ENCODE peak calls at places on chromosomes 3 and 15, in five cellular contexts. T is cardiac muscle cell, H is heart left ventricle, D is GM10248, U is osteocyte. L is an unnamed sample.

GRCh38 chr15:74489518-74490338 is 28.8 kb upstream of the UBL7 start:
- DNase-seq in T (peak; percentile 66), H (peak; percentile 18), D (peak; percentile 81), U (no peak), L (peak; percentile 51)

GRCh38 chr3:127865941-127866340 is 43.6 kb upstream of the MGLL start:
- DNase-seq in T (no peak), H (no peak), D (no peak), U (no peak), L (peak; percentile 40)

GRCh38 chr3:192186508-192186907 is 540.8 kb downstream of the FGF12 start:
- DNase-seq in T (no peak), H (no peak), D (no peak), U (no peak), L (no peak)

GRCh38 chr3:175163686-175164085 is 304.6 kb downstream of the NAALADL2 start:
- DNase-seq in T (no peak), H (no peak), D (no peak), U (no peak), L (peak; percentile 80)

GRCh38 chr3:98574157-98574556 is 19.3 kb downstream of the CPOX start:
- DNase-seq in T (no peak), H (no peak), D (no peak), U (no peak), L (no peak)

GRCh38 chr3:50003766-50004278 is 63.9 kb downstream of the RBM6 start:
- DNase-seq in T (no peak), H (no peak), D (no peak), U (no peak), L (no peak)

GRCh38 chr15:32677238-32677750 is 35.8 kb downstream of the SCG5 start:
- DNase-seq in T (no peak), H (no peak), D (no peak), U (no peak), L (peak; percentile 44)

GRCh38 chr15:79427781-79428598 is 4.1 kb upstream of the MINAR1 start:
- DNase-seq in T (no peak), H (no peak), D (no peak), U (no peak), L (no peak)

GRCh38 chr3:153373571-153373970 is 211.5 kb downstream of the RAP2B start:
- DNase-seq in T (no peak), H (peak; percentile 9), D (peak; percentile 13), U (no peak), L (peak; percentile 28)

GRCh38 chr3:39289107-39289506 is 9.3 kb upstream of the CX3CR1 start:
- DNase-seq in T (no peak), H (no peak), D (no peak), U (no peak), L (no peak)

GRCh38 chr3:128433630-128434185 is 33.0 kb downstream of the DNAJB8 start:
- DNase-seq in T (no peak), H (no peak), D (no peak), U (no peak), L (no peak)

GRCh38 chr15:27937873-27938272 is 161.2 kb downstream of the OCA2 start:
- DNase-seq in T (no peak), H (no peak), D (no peak), U (no peak), L (peak; percentile 72)

GRCh38 chr3:129605593-129606521 is 619 bp downstream of the PLXND1 start:
- DNase-seq in T (peak; percentile 67), H (no peak), D (no peak), U (no peak), L (no peak)

GRCh38 chr3:171833775-171834460 is 9.2 kb upstream of the TMEM212 start:
- DNase-seq in T (no peak), H (no peak), D (peak; percentile 32), U (no peak), L (peak; percentile 59)

GRCh38 chr3:20046556-20046955 is 6.3 kb downstream of the KAT2B start:
- DNase-seq in T (no peak), H (no peak), D (no peak), U (no peak), L (no peak)

GRCh38 chr3:51954120-51954519 is 1.1 kb upstream of the GPR62 start:
- DNase-seq in T (no peak), H (no peak), D (no peak), U (no peak), L (no peak)

GRCh38 chr3:72745146-72745976 is 102.9 kb downstream of the SHQ1 start:
- DNase-seq in T (no peak), H (no peak), D (no peak), U (no peak), L (peak; percentile 48)

GRCh38 chr3:139173372-139174108 is 128.8 kb upstream of the PRR23C start:
- DNase-seq in T (no peak), H (no peak), D (no peak), U (no peak), L (peak; percentile 27)

GRCh38 chr3:14517601-14518431 is 22.3 kb downstream of the GRIP2 start:
- DNase-seq in T (no peak), H (peak; percentile 35), D (no peak), U (no peak), L (no peak)

GRCh38 chr3:143084856-143085731 is 34.5 kb upstream of the CHST2 start:
- DNase-seq in T (no peak), H (no peak), D (peak; percentile 67), U (no peak), L (peak; percentile 67)

GRCh38 chr3:132654190-132654589 is 5.4 kb downstream of the ACAD11 start:
- DNase-seq in T (no peak), H (no peak), D (no peak), U (no peak), L (no peak)

GRCh38 chr15:59148160-59148810 is 43.3 kb downstream of the CCNB2 start:
- DNase-seq in T (no peak), H (no peak), D (no peak), U (no peak), L (no peak)

GRCh38 chr3:171156455-171157005 is 130.0 kb upstream of the SLC2A2 start:
- DNase-seq in T (no peak), H (peak; percentile 17), D (no peak), U (no peak), L (peak; percentile 46)

GRCh38 chr15:70059476-70060213 is 38.1 kb downstream of the TLE3 start:
- DNase-seq in T (no peak), H (no peak), D (no peak), U (no peak), L (no peak)

DNA sequence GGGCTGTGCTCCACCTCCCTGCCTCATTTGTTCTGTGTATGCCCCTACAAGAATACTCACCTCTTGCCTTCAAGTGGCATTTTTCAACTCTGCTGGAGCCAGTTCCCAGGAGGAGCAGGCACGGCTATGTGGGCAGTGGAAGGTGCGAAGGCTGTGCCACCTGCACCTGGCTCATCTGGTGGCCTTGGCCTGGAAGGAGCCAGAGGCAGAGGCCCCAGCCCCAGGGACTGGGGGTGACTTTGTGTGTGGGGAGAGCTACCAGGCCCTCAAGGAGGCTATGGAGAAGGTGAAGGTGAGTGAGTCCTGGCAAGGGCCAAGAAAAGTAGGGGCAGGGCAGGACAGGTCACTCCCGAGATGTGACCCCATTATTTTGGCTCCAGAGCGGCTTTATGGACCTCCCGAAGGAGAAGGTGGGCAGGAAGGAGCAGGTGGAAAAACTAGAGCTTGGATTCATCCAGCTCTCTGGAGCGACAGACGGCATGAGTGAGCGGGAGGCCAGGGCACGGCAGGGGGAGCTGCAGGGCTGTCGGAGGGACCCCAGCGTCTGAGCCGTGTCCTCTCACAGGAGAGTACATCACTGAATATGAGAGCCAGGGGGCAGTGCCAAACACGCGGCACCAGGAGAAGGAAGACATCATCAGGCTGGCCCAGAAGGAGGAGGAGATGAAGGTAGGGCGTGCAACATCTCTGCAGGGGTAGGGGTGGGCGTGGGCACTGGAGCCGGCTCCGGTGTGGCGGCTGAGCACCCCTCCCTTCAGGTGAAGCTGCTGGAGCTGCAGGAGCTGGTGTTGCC is 57.3 kb upstream of the UBE2Q2 start:
- DNase-seq in T (peak; percentile 78), H (no peak), D (no peak), U (peak; percentile 80), L (no peak)
- TF ChIP-seq CTCF in T (no peak), H (peak; percentile 8), D (no peak), U (no peak), L (no peak)

GRCh38 chr3:184670091-184670602 is 41.7 kb downstream of the MAGEF1 start:
- DNase-seq in T (no peak), H (no peak), D (no peak), U (no peak), L (no peak)
- TF ChIP-seq CTCF in T (no peak), H (no peak), D (no peak), U (no peak), L (no peak)

GRCh38 chr3:151362798-151363197 is 21.8 kb downstream of the P2RY12 start:
- DNase-seq in T (no peak), H (no peak), D (no peak), U (no peak), L (no peak)

GRCh38 chr3:151357461-151357850 is 27.1 kb downstream of the P2RY12 start:
- DNase-seq in T (no peak), H (no peak), D (no peak), U (no peak), L (no peak)

GRCh38 chr3:151351216-151351615 is 21.9 kb upstream of the P2RY13 start:
- DNase-seq in T (no peak), H (no peak), D (peak; percentile 34), U (no peak), L (no peak)

GRCh38 chr3:151351648-151352047 is 22.3 kb upstream of the P2RY13 start:
- DNase-seq in T (no peak), H (no peak), D (no peak), U (no peak), L (no peak)

GRCh38 chr3:151356791-151357460 is 27.6 kb upstream of the P2RY13 start:
- DNase-seq in T (no peak), H (no peak), D (no peak), U (no peak), L (peak; percentile 17)
- TF ChIP-seq CTCF in T (no peak), H (no peak), D (no peak), U (no peak), L (no peak)

GRCh38 chr3:183099838-183100204 is 525 bp upstream of the MCCC1 start:
- DNase-seq in T (no peak), H (no peak), D (no peak), U (no peak), L (no peak)
- TF ChIP-seq CTCF in T (no peak), H (no peak), D (no peak), U (no peak), L (no peak)

GRCh38 chr3:33798418-33799201 is at the start of gene PDCD6IP:
- DNase-seq in T (peak; percentile 92), H (peak; percentile 93), D (peak; percentile 93), U (peak; percentile 97), L (peak; percentile 92)
- TF ChIP-seq CTCF in T (peak; percentile 29), H (no peak), D (peak; percentile 12), U (peak; percentile 28), L (peak; percentile 2)